ENCODE peak calls at places on chromosomes 11 and 22, in eight cellular contexts. One of them, this sample, is unnamed. For H3K4me1, the result is how much of the 10 kb centered on the place peaks cover.

GRCh38 chr11:126282742-126283591 is at the start of gene TIRAP:
- DNase-seq in GM23248: peak
- DNase-seq in PC-3: peak
- DNase-seq in H1: peak
- DNase-seq in SJSA1: peak
- DNase-seq in body of pancreas: peak
- DNase-seq in GM23338: peak
- DNase-seq in testis: peak
- DNase-seq in this sample: peak

GRCh38 chr22:50298937-50299656 is 8.3 kb downstream of the PLXNB2 start:
- DNase-seq in GM23248: peak
- DNase-seq in PC-3: no peak
- DNase-seq in H1: no peak
- DNase-seq in SJSA1: no peak
- DNase-seq in body of pancreas: no peak
- DNase-seq in GM23338: peak
- DNase-seq in testis: no peak
- DNase-seq in this sample: no peak

GRCh38 chr11:115122274-115122673 is 381.9 kb downstream of the CADM1 start:
- DNase-seq in GM23248: no peak
- DNase-seq in PC-3: no peak
- DNase-seq in H1: no peak
- DNase-seq in SJSA1: no peak
- DNase-seq in body of pancreas: no peak
- DNase-seq in GM23338: no peak
- DNase-seq in testis: no peak
- DNase-seq in this sample: no peak

GRCh38 chr22:28229566-28230483 is 310.8 kb upstream of the PITPNB start:
- DNase-seq in GM23248: peak
- DNase-seq in PC-3: no peak
- DNase-seq in H1: no peak
- DNase-seq in SJSA1: no peak
- DNase-seq in body of pancreas: no peak
- DNase-seq in GM23338: no peak
- DNase-seq in testis: no peak
- DNase-seq in this sample: no peak

GRCh38 chr11:13110929-13111812 is 102.1 kb downstream of the RASSF10 start:
- DNase-seq in GM23248: peak
- DNase-seq in PC-3: peak
- DNase-seq in H1: no peak
- DNase-seq in SJSA1: no peak
- DNase-seq in body of pancreas: no peak
- DNase-seq in GM23338: no peak
- DNase-seq in testis: no peak
- DNase-seq in this sample: no peak

GRCh38 chr11:19080579-19080993 is 20.1 kb upstream of the MRGPRX2 start:
- DNase-seq in GM23248: peak
- DNase-seq in PC-3: peak
- DNase-seq in H1: no peak
- DNase-seq in SJSA1: no peak
- DNase-seq in body of pancreas: peak
- DNase-seq in GM23338: no peak
- DNase-seq in testis: peak
- DNase-seq in this sample: no peak

GRCh38 chr11:66950113-66950535 is 8.1 kb downstream of the PC start:
- DNase-seq in GM23248: peak
- DNase-seq in PC-3: peak
- DNase-seq in H1: no peak
- DNase-seq in SJSA1: peak
- DNase-seq in body of pancreas: peak
- DNase-seq in GM23338: peak
- DNase-seq in testis: no peak
- DNase-seq in this sample: no peak

GRCh38 chr11:114678125-114679036 is at the start of gene NXPE2:
- DNase-seq in GM23248: peak
- DNase-seq in PC-3: peak
- DNase-seq in H1: no peak
- DNase-seq in SJSA1: peak
- DNase-seq in body of pancreas: no peak
- DNase-seq in GM23338: no peak
- DNase-seq in testis: no peak
- DNase-seq in this sample: no peak

GRCh38 chr11:79060081-79060480 is 380.7 kb downstream of the TENM4 start:
- DNase-seq in GM23248: no peak
- DNase-seq in PC-3: no peak
- DNase-seq in H1: no peak
- DNase-seq in SJSA1: no peak
- DNase-seq in body of pancreas: no peak
- DNase-seq in GM23338: no peak
- DNase-seq in testis: no peak
- DNase-seq in this sample: no peak

GRCh38 chr11:123765601-123766000 is 11.3 kb upstream of the OR6X1 start:
- DNase-seq in GM23248: no peak
- DNase-seq in PC-3: no peak
- DNase-seq in H1: no peak
- DNase-seq in SJSA1: no peak
- DNase-seq in body of pancreas: no peak
- DNase-seq in GM23338: no peak
- DNase-seq in testis: no peak
- DNase-seq in this sample: no peak

GRCh38 chr22:36322602-36322915 is 65.2 kb downstream of the MYH9 start:
- DNase-seq in GM23248: no peak
- DNase-seq in PC-3: no peak
- DNase-seq in H1: no peak
- DNase-seq in SJSA1: no peak
- DNase-seq in body of pancreas: no peak
- DNase-seq in GM23338: no peak
- DNase-seq in testis: no peak
- DNase-seq in this sample: no peak

GRCh38 chr22:39463931-39464390 is 7.1 kb downstream of the MGAT3 start:
- DNase-seq in GM23248: peak
- DNase-seq in PC-3: no peak
- DNase-seq in H1: no peak
- DNase-seq in SJSA1: no peak
- DNase-seq in body of pancreas: no peak
- DNase-seq in GM23338: no peak
- DNase-seq in testis: no peak
- DNase-seq in this sample: peak

GRCh38 chr11:30873924-30874323 is 287.8 kb upstream of the MPPED2 start:
- DNase-seq in GM23248: no peak
- DNase-seq in PC-3: no peak
- DNase-seq in H1: no peak
- DNase-seq in SJSA1: no peak
- DNase-seq in body of pancreas: no peak
- DNase-seq in GM23338: no peak
- DNase-seq in testis: peak
- DNase-seq in this sample: no peak

GRCh38 chr11:86917577-86917976 is 37.6 kb downstream of the FZD4 start:
- DNase-seq in GM23248: no peak
- DNase-seq in PC-3: no peak
- DNase-seq in H1: no peak
- DNase-seq in SJSA1: no peak
- DNase-seq in body of pancreas: no peak
- DNase-seq in GM23338: no peak
- DNase-seq in testis: no peak
- DNase-seq in this sample: no peak

GRCh38 chr22:49216579-49216978 is 611.1 kb downstream of the BRD1 start:
- DNase-seq in GM23248: no peak
- DNase-seq in PC-3: no peak
- DNase-seq in H1: no peak
- DNase-seq in SJSA1: peak
- DNase-seq in body of pancreas: no peak
- DNase-seq in GM23338: no peak
- DNase-seq in testis: no peak
- DNase-seq in this sample: peak

DNA sequence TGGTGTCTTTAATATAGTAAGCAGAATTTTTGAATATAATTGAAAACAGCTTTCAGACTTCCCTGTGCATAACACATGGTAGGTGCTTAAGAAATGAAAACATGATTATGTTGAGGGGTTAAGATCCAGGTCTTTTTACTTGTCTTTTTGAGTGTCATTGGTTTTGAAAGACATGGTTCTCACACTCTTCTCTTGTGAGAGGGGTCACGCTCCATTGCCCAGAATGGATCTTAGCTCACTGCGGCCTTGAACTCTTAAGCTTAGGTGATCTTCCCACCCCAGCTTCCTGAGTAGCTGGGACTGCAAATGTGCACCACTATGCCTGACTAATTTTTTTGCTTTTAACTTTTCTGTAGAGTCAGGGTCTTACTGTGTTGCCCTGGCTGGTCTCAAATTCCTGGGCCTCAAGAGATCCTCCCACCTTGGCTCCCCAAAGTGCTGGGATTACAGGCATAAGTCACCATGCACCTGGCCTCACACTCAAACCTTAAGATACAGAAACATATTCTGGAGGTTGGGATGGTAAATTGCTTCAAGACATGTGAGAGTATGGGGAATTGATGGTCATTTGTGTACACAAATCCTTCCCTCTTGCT is 1.4 kb downstream of the SPCS2 start:
- DNase-seq in GM23248: no peak
- DNase-seq in PC-3: no peak
- DNase-seq in H1: no peak
- DNase-seq in SJSA1: no peak
- DNase-seq in body of pancreas: no peak
- DNase-seq in GM23338: no peak
- DNase-seq in testis: no peak
- DNase-seq in this sample: no peak
- H3K4me1 ChIP-seq in GM23248: under half
- H3K4me1 ChIP-seq in PC-3: under half
- H3K4me1 ChIP-seq in H1: under half
- H3K4me1 ChIP-seq in SJSA1: under half
- H3K4me1 ChIP-seq in body of pancreas: half or more
- H3K4me1 ChIP-seq in GM23338: under half
- H3K4me1 ChIP-seq in testis: under half
- H3K4me1 ChIP-seq in this sample: under half

GRCh38 chr22:45933503-45934167 is 43.3 kb downstream of the WNT7B start:
- DNase-seq in GM23248: no peak
- DNase-seq in PC-3: no peak
- DNase-seq in H1: no peak
- DNase-seq in SJSA1: no peak
- DNase-seq in body of pancreas: no peak
- DNase-seq in GM23338: no peak
- DNase-seq in testis: no peak
- DNase-seq in this sample: no peak

GRCh38 chr22:45934659-45935341 is 42.2 kb downstream of the WNT7B start:
- DNase-seq in GM23248: peak
- DNase-seq in PC-3: peak
- DNase-seq in H1: no peak
- DNase-seq in SJSA1: peak
- DNase-seq in body of pancreas: peak
- DNase-seq in GM23338: no peak
- DNase-seq in testis: peak
- DNase-seq in this sample: no peak

GRCh38 chr22:45932066-45932465 is 44.9 kb downstream of the WNT7B start:
- DNase-seq in GM23248: peak
- DNase-seq in PC-3: no peak
- DNase-seq in H1: no peak
- DNase-seq in SJSA1: no peak
- DNase-seq in body of pancreas: no peak
- DNase-seq in GM23338: no peak
- DNase-seq in testis: no peak
- DNase-seq in this sample: no peak

GRCh38 chr22:45935573-45935972 is 41.4 kb downstream of the WNT7B start:
- DNase-seq in GM23248: no peak
- DNase-seq in PC-3: no peak
- DNase-seq in H1: no peak
- DNase-seq in SJSA1: no peak
- DNase-seq in body of pancreas: no peak
- DNase-seq in GM23338: no peak
- DNase-seq in testis: no peak
- DNase-seq in this sample: no peak

GRCh38 chr22:45934168-45934564 is 42.8 kb downstream of the WNT7B start:
- DNase-seq in GM23248: no peak
- DNase-seq in PC-3: no peak
- DNase-seq in H1: no peak
- DNase-seq in SJSA1: no peak
- DNase-seq in body of pancreas: no peak
- DNase-seq in GM23338: no peak
- DNase-seq in testis: no peak
- DNase-seq in this sample: no peak
- H3K27ac ChIP-seq in GM23248: no peak
- H3K27ac ChIP-seq in PC-3: peak
- H3K27ac ChIP-seq in H1: no peak
- H3K27ac ChIP-seq in SJSA1: no peak
- H3K27ac ChIP-seq in body of pancreas: no peak
- H3K27ac ChIP-seq in GM23338: no peak
- H3K27ac ChIP-seq in testis: no peak
- H3K27ac ChIP-seq in this sample: no peak

DNA sequence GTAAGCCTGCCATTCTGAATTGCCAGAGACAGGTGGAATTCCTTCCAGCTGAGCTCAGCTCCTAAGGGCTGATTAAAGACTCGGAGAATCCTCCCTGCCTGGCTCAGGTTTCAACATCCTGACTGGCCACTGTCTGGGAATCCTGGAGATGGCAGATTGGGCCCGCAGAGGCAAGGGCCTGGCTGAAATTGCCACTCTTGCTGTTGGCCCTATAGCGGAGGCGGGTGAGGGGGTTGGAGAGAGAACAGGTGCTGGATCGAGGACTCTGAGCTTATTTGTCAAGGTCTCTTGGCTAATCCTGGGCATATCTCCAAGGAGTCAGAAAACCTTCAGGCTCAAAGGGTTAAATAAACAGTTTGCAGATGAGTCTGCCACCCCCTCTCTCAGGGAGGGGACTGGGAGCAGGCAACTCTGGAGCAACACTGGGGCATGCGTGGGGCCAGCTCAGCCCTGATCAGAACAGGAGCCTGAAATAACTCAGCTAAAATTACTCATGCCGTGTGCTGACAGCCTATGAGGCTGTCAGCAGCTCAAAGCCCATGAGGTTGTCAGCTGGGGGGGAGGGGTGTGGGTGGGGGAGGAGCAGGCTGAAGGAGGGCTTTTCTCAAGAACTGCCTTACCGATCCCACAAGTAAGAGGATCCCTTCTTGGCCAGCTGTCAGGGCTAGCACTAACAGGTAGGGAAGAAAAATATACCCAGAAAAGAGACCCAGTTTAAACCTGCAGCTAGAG is 14.7 kb upstream of the MFRP start:
- DNase-seq in GM23248: peak
- DNase-seq in PC-3: peak
- DNase-seq in H1: no peak
- DNase-seq in SJSA1: no peak
- DNase-seq in body of pancreas: peak
- DNase-seq in GM23338: peak
- DNase-seq in testis: no peak
- DNase-seq in this sample: peak
- H3K4me1 ChIP-seq in GM23248: under half
- H3K4me1 ChIP-seq in PC-3: under half
- H3K4me1 ChIP-seq in H1: under half
- H3K4me1 ChIP-seq in SJSA1: under half
- H3K4me1 ChIP-seq in body of pancreas: under half
- H3K4me1 ChIP-seq in GM23338: under half
- H3K4me1 ChIP-seq in testis: under half
- H3K4me1 ChIP-seq in this sample: under half

DNA sequence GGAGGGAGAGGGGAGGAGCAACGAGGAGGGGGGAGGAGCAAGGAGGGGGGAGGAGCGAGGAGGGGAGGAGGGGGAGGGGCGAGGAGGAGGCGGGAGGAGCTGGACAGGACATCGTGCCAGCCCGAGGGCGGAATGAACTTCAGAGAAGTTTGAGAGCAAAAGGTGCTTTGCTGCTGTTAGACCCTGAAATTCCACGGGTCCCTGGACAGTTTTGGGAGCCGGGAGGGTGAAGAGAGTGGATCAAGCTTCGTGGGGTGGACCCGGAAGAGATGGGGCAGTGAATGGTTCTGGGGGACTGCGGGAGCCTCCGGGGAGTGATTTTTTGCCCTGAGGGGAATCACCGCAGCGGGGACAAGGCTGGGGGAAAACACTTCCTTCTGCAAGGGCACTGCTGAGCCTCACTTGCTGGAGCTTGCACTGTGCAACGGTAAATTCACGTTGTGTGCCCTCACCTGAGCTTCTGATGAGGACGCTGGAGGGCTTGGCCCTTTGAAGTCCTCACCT is 10.7 kb upstream of the NLRP6 start:
- DNase-seq in GM23248: peak
- DNase-seq in PC-3: peak
- DNase-seq in H1: no peak
- DNase-seq in SJSA1: no peak
- DNase-seq in body of pancreas: no peak
- DNase-seq in GM23338: no peak
- DNase-seq in testis: no peak
- DNase-seq in this sample: peak
- H3K27ac ChIP-seq in GM23248: no peak
- H3K27ac ChIP-seq in PC-3: no peak
- H3K27ac ChIP-seq in H1: no peak
- H3K27ac ChIP-seq in SJSA1: no peak
- H3K27ac ChIP-seq in body of pancreas: no peak
- H3K27ac ChIP-seq in GM23338: no peak
- H3K27ac ChIP-seq in testis: no peak
- H3K27ac ChIP-seq in this sample: peak